ENCODE peak calls at places on chromosomes 2 and 18, in seven cellular contexts. R is cardiac muscle cell, E is astrocyte of the spinal cord, C is H9, W is astrocyte, I is GM20000, K is cardiac fibroblast. F is an unnamed sample.

GRCh38 chr2:226121339-226121738 is 678.3 kb downstream of the IRS1 start:
- DNase-seq in R (peak; percentile 27), E (peak; percentile 68), C (no peak), W (no peak), I (no peak), K (no peak), F (no peak)

GRCh38 chr18:7876354-7876753 is 309.2 kb downstream of the PTPRM start:
- DNase-seq in R (no peak), E (no peak), C (no peak), W (no peak), I (no peak), K (no peak), F (no peak)

GRCh38 chr2:60499651-60500300 is 53.7 kb downstream of the BCL11A start:
- DNase-seq in R (no peak), E (no peak), C (no peak), W (no peak), I (no peak), K (no peak), F (no peak)

GRCh38 chr2:163734401-163734800 is 1.4 kb downstream of the FIGN start:
- DNase-seq in R (no peak), E (no peak), C (no peak), W (no peak), I (no peak), K (peak; percentile 22), F (no peak)

GRCh38 chr2:24797644-24798043 is 4.4 kb downstream of the CENPO start:
- DNase-seq in R (no peak), E (no peak), C (no peak), W (no peak), I (no peak), K (no peak), F (no peak)

GRCh38 chr2:181105562-181105961 is 125.2 kb downstream of the UBE2E3 start:
- DNase-seq in R (no peak), E (no peak), C (no peak), W (no peak), I (no peak), K (no peak), F (no peak)

GRCh38 chr2:191166111-191166755 is 15.4 kb upstream of the STAT4 start:
- DNase-seq in R (peak; percentile 69), E (peak; percentile 56), C (no peak), W (peak; percentile 64), I (no peak), K (peak; percentile 55), F (no peak)

GRCh38 chr18:79873449-79874110 is 75.8 kb downstream of the KCNG2 start:
- DNase-seq in R (no peak), E (no peak), C (peak; percentile 46), W (no peak), I (no peak), K (no peak), F (no peak)

GRCh38 chr18:12328179-12328823 is 20.3 kb downstream of the TUBB6 start:
- DNase-seq in R (no peak), E (no peak), C (no peak), W (no peak), I (no peak), K (no peak), F (no peak)

GRCh38 chr2:111119847-111120252 is 864 bp upstream of the BCL2L11 start:
- DNase-seq in R (no peak), E (no peak), C (no peak), W (no peak), I (peak; percentile 56), K (no peak), F (no peak)

GRCh38 chr2:180952731-180953336 is 27.6 kb upstream of the UBE2E3 start:
- DNase-seq in R (no peak), E (no peak), C (no peak), W (no peak), I (no peak), K (no peak), F (no peak)

GRCh38 chr2:69830045-69830905 is 815 bp downstream of the GMCL1 start:
- DNase-seq in R (peak; percentile 38), E (peak; percentile 23), C (peak; percentile 36), W (peak; percentile 12), I (peak; percentile 32), K (peak; percentile 34), F (peak; percentile 47)

GRCh38 chr2:166042768-166043390 is 84.9 kb downstream of the SCN1A start:
- DNase-seq in R (no peak), E (no peak), C (no peak), W (no peak), I (no peak), K (peak; percentile 76), F (no peak)

GRCh38 chr2:222017232-222017631 is 281.6 kb downstream of the PAX3 start:
- DNase-seq in R (no peak), E (no peak), C (no peak), W (no peak), I (no peak), K (no peak), F (no peak)

GRCh38 chr2:137192366-137193315 is 427.3 kb downstream of the THSD7B start:
- DNase-seq in R (peak; percentile 36), E (peak; percentile 38), C (no peak), W (peak; percentile 52), I (no peak), K (peak; percentile 87), F (no peak)

GRCh38 chr2:64767670-64768425 is 114.1 kb upstream of the SERTAD2 start:
- DNase-seq in R (peak; percentile 92), E (peak; percentile 92), C (peak; percentile 75), W (peak; percentile 87), I (peak; percentile 91), K (peak; percentile 94), F (peak; percentile 77)

GRCh38 chr2:215431290-215431689 is 4.6 kb downstream of the FN1 start:
- DNase-seq in R (peak; percentile 47), E (no peak), C (no peak), W (no peak), I (no peak), K (no peak), F (no peak)

GRCh38 chr18:78986018-78986481 is 6.4 kb downstream of the SALL3 start:
- DNase-seq in R (peak; percentile 51), E (peak; percentile 43), C (no peak), W (peak; percentile 66), I (no peak), K (peak; percentile 27), F (no peak)

GRCh38 chr2:86068098-86069047 is 37.3 kb downstream of the POLR1A start:
- DNase-seq in R (no peak), E (no peak), C (peak; percentile 18), W (peak; percentile 63), I (peak; percentile 58), K (peak; percentile 37), F (no peak)

GRCh38 chr18:10230072-10230471 is 224.4 kb upstream of the APCDD1 start:
- DNase-seq in R (peak; percentile 89), E (peak; percentile 78), C (peak; percentile 63), W (peak; percentile 91), I (no peak), K (peak; percentile 88), F (no peak)

DNA sequence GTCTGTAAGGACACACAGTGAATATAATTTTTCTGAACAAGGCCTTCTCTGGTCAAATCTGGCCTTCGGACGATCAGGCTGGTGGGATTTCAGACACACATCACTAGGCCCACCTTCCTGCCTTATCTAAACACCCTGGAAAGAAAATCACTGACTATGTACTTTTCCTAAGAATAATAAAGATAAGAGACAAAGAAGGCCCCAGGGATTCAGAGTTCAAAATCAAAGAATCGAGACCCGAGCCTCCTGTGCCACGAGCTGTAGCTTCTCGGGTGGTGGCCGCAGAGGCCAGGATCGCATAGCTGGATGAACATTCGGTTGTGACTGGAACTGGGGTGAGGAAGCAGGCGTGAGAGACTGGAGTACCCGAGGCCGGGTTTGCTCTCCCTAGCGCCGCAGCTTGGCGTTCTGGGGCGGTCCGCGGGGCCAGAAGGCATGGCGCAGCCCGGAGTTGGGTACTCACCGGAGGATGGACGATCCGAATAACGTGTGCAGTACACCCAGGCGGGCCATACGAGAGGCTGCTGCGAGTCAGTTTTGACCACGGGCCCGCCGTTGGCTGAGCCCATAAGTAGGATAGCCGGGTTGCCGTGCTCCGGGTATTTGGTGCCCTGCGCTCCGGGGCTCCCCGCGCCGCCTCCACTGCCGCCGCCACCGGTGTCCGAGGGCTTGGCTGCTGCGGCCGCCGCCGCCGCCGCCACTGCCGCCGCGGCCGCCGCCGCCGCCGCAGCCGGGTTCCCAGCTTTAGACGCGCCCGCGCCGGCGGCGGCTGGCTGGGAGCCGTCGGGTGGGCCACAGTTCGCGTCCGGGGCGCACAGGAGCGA is 1.4 kb downstream of the EN1 start:
- DNase-seq in R (no peak), E (no peak), C (peak; percentile 32), W (no peak), I (peak; percentile 42), K (no peak), F (no peak)
- TF ChIP-seq CTCF in R (no peak), E (no peak), C (no peak), W (no peak), I (no peak), K (no peak), F (no peak)

DNA sequence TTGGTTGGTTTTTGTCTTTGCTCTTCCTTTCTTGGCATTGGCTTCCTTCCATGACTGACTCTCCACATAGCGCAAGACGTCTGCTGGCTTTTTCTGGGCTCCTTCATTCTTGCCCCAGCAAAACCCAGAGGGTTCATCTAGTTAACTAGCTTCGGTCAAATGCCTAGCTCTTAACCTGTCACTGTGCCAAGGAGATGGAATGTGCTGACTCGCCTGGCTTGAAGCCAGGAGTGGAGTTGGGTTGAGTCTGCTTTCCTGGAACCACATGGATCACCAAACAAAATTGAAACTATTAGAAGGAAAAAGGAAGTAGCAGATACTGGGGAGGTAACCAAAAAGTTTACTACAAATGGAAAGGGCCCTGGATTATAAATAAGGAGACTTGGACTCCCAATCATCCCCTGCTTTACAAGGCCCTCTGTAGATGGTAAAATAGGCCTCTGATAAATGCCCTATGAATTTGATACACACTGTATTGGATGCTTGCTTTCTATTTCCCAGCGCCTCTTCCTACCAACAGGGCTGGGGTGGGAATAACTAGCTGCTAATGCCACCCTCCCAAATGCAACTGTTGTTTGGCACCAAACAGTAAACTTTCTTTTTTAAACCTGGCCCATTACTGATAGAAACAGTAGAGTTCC is 11.3 kb downstream of the MALT1 start:
- DNase-seq in R (peak; percentile 94), E (peak; percentile 90), C (no peak), W (peak; percentile 65), I (no peak), K (peak; percentile 84), F (no peak)
- TF ChIP-seq CTCF in R (no peak), E (no peak), C (no peak), W (no peak), I (no peak), K (no peak), F (no peak)

GRCh38 chr2:140085674-140086073 is 1305.5 kb upstream of the NXPH2 start:
- DNase-seq in R (peak; percentile 11), E (peak; percentile 4), C (no peak), W (no peak), I (no peak), K (no peak), F (no peak)
- TF ChIP-seq CTCF in R (peak; percentile 12), E (peak; percentile 14), C (no peak), W (no peak), I (no peak), K (no peak), F (no peak)

GRCh38 chr2:156112323-156112722 is 220.2 kb downstream of the NR4A2 start:
- DNase-seq in R (no peak), E (no peak), C (no peak), W (no peak), I (no peak), K (no peak), F (no peak)

GRCh38 chr2:156116113-156116512 is 216.4 kb downstream of the NR4A2 start:
- DNase-seq in R (no peak), E (peak; percentile 3), C (no peak), W (peak; percentile 8), I (no peak), K (no peak), F (no peak)

GRCh38 chr2:156115338-156115737 is 217.2 kb downstream of the NR4A2 start:
- DNase-seq in R (peak; percentile 0), E (peak; percentile 67), C (no peak), W (peak; percentile 79), I (no peak), K (peak; percentile 19), F (no peak)

GRCh38 chr2:156110890-156111289 is 221.6 kb downstream of the NR4A2 start:
- DNase-seq in R (no peak), E (no peak), C (peak; percentile 62), W (no peak), I (peak; percentile 9), K (no peak), F (no peak)
- TF ChIP-seq CTCF in R (no peak), E (no peak), C (peak; percentile 67), W (no peak), I (no peak), K (peak; percentile 2), F (no peak)

F was measured in natural killer cell.